ENCODE peak calls at places on chromosome 21, in four cellular contexts. O is T47D, J is astrocyte of the spinal cord, X is Ammon's horn. U is an unnamed sample.

GRCh38 chr21:36422279-36423098 is 37.3 kb downstream of the CHAF1B start:
- DNase-seq in J (peak), X (no peak), O (peak), U (peak)

GRCh38 chr21:42737969-42738590 is 84.7 kb downstream of the PDE9A start:
- DNase-seq in J (no peak), X (peak), O (no peak), U (no peak)

GRCh38 chr21:44550807-44551206 is 498 bp downstream of the KRTAP10-2 start:
- DNase-seq in J (no peak), O (no peak), X (no peak), U (no peak)

GRCh38 chr21:38765056-38765455 is 40.7 kb upstream of the ETS2 start:
- DNase-seq in O (no peak), J (no peak), X (no peak), U (no peak)

GRCh38 chr21:36183144-36183795 is 26.6 kb downstream of the DOP1B start:
- DNase-seq in J (no peak), X (no peak), O (no peak), U (no peak)

GRCh38 chr21:34148826-34149558 is 75.6 kb downstream of the MRPS6 start:
- DNase-seq in X (peak), O (no peak), J (no peak), U (no peak)

GRCh38 chr21:35428041-35428400 is 378.9 kb upstream of the RUNX1 start:
- DNase-seq in X (no peak), J (peak), O (no peak), U (no peak)

GRCh38 chr21:23694396-23694795 is 1912.9 kb downstream of the MRPL39 start:
- DNase-seq in O (no peak), X (no peak), J (no peak), U (no peak)

GRCh38 chr21:40511976-40512375 is 335.0 kb downstream of the DSCAM start:
- DNase-seq in O (no peak), J (peak), X (no peak), U (no peak)

GRCh38 chr21:25929859-25930520 is 195.2 kb downstream of the GABPA start:
- DNase-seq in J (peak), O (no peak), X (peak), U (peak)

GRCh38 chr21:36773111-36773510 is 74.2 kb downstream of the SIM2 start:
- DNase-seq in O (no peak), J (peak), X (peak), U (peak)

GRCh38 chr21:17492415-17493168 is 20.3 kb upstream of the CXADR start:
- DNase-seq in J (no peak), O (no peak), X (no peak), U (no peak)

GRCh38 chr21:42108554-42108885 is 37.4 kb downstream of the UMODL1 start:
- DNase-seq in X (no peak), J (no peak), O (no peak), U (no peak)

GRCh38 chr21:31335957-31336738 is 7.9 kb downstream of the TIAM1 start:
- DNase-seq in J (peak), O (no peak), X (peak), U (peak)

GRCh38 chr21:33325222-33326067 is 675 bp downstream of the IFNAR1 start:
- DNase-seq in J (peak), O (peak), X (peak), U (peak)

GRCh38 chr21:44917446-44918106 is 3.1 kb downstream of the ITGB2 start:
- DNase-seq in J (no peak), X (no peak), O (no peak), U (no peak)

GRCh38 chr21:15682977-15683376 is 46.8 kb upstream of the USP25 start:
- DNase-seq in O (no peak), J (peak), X (no peak), U (no peak)

GRCh38 chr21:45443595-45444181 is 38.7 kb downstream of the COL18A1 start:
- DNase-seq in O (peak), J (no peak), X (peak), U (no peak)

GRCh38 chr21:42395302-42395701 is 550 bp downstream of the TMPRSS3 start:
- DNase-seq in J (no peak), X (no peak), O (no peak), U (no peak)

GRCh38 chr21:25496825-25497482 is 110.3 kb downstream of the MRPL39 start:
- DNase-seq in O (no peak), X (no peak), J (peak), U (no peak)

GRCh38 chr21:34364921-34365320 is 1.1 kb downstream of the KCNE2 start:
- DNase-seq in X (no peak), O (no peak), J (no peak), U (no peak)

GRCh38 chr21:25097648-25098047 is 509.6 kb downstream of the MRPL39 start:
- DNase-seq in X (no peak), J (no peak), O (no peak), U (no peak)

GRCh38 chr21:36126166-36126565 is 8.7 kb upstream of the CBR3 start:
- DNase-seq in J (no peak), X (no peak), O (no peak), U (no peak)

GRCh38 chr21:34910396-34910795 is 138.7 kb downstream of the RUNX1 start:
- DNase-seq in X (peak), O (no peak), J (no peak), U (no peak)